ENCODE peak calls at places on chromosomes 6 and 20, in four cellular contexts. Q, H, D and S are unnamed samples.

GRCh38 chr6:79984261-79984660 is 20.2 kb upstream of the TTK start:
- DNase-seq in Q (peak; percentile 82), H (peak; percentile 6), D (no peak), S (peak; percentile 48)

GRCh38 chr20:38121741-38122140 is 43.3 kb downstream of the TGM2 start:
- DNase-seq in Q (no peak), H (no peak), D (no peak), S (no peak)

GRCh38 chr6:3904518-3904917 is 55.3 kb downstream of the FAM50B start:
- DNase-seq in Q (no peak), H (no peak), D (no peak), S (no peak)

GRCh38 chr6:165159459-165159858 is 149.9 kb downstream of the C6orf118 start:
- DNase-seq in Q (no peak), H (no peak), D (no peak), S (no peak)

GRCh38 chr6:19538086-19538485 is 299.1 kb upstream of the ID4 start:
- DNase-seq in Q (peak; percentile 98), H (no peak), D (no peak), S (peak; percentile 62)

GRCh38 chr6:117951783-117952182 is 44.7 kb downstream of the SLC35F1 start:
- DNase-seq in Q (no peak), H (peak; percentile 12), D (no peak), S (no peak)

GRCh38 chr6:27066802-27067201 is 180.7 kb upstream of the PRSS16 start:
- DNase-seq in Q (no peak), H (no peak), D (no peak), S (no peak)

GRCh38 chr20:13034115-13034514 is 25.3 kb downstream of the SPTLC3 start:
- DNase-seq in Q (peak; percentile 51), H (no peak), D (no peak), S (no peak)

GRCh38 chr6:23349521-23350147 is 776.4 kb upstream of the NRSN1 start:
- DNase-seq in Q (peak; percentile 91), H (no peak), D (no peak), S (no peak)

GRCh38 chr6:137863126-137863996 is 3.7 kb upstream of the TNFAIP3 start:
- DNase-seq in Q (no peak), H (no peak), D (no peak), S (no peak)

GRCh38 chr6:153947817-153948447 is 91.1 kb upstream of the OPRM1 start:
- DNase-seq in Q (no peak), H (peak; percentile 53), D (no peak), S (no peak)

GRCh38 chr6:73898599-73898998 is 202.6 kb downstream of the CD109 start:
- DNase-seq in Q (peak; percentile 8), H (no peak), D (no peak), S (no peak)

GRCh38 chr6:82687855-82688254 is 324.2 kb downstream of the TPBG start:
- DNase-seq in Q (no peak), H (peak; percentile 10), D (no peak), S (no peak)

GRCh38 chr6:122829456-122829855 is 40.4 kb downstream of the SMPDL3A start:
- DNase-seq in Q (no peak), H (no peak), D (no peak), S (no peak)

GRCh38 chr6:144006731-144007454 is 1.2 kb downstream of the PLAGL1 start:
- DNase-seq in Q (peak; percentile 60), H (peak; percentile 33), D (no peak), S (peak; percentile 53)

GRCh38 chr6:158321960-158322359 is 9.7 kb downstream of the TULP4 start:
- DNase-seq in Q (peak; percentile 51), H (no peak), D (no peak), S (no peak)

GRCh38 chr20:33673411-33674293 is 576 bp downstream of the NECAB3 start:
- DNase-seq in Q (no peak), H (no peak), D (no peak), S (peak; percentile 48)

GRCh38 chr20:23043376-23043775 is 6.1 kb downstream of the THBD start:
- DNase-seq in Q (no peak), H (no peak), D (no peak), S (no peak)
- TF ChIP-seq CTCF in Q (peak; percentile 33), H (no peak), D (no peak), S (no peak)

GRCh38 chr6:29617782-29618557 is 15.0 kb downstream of the GABBR1 start:
- DNase-seq in Q (no peak), H (no peak), D (no peak), S (no peak)
- TF ChIP-seq CTCF in Q (no peak), H (no peak), D (peak; percentile 38), S (no peak)

GRCh38 chr6:11413112-11413687 is 124.3 kb upstream of the TMEM170B start:
- DNase-seq in Q (no peak), H (no peak), D (no peak), S (no peak)
- TF ChIP-seq CTCF in Q (peak; percentile 16), H (no peak), D (no peak), S (no peak)

DNA sequence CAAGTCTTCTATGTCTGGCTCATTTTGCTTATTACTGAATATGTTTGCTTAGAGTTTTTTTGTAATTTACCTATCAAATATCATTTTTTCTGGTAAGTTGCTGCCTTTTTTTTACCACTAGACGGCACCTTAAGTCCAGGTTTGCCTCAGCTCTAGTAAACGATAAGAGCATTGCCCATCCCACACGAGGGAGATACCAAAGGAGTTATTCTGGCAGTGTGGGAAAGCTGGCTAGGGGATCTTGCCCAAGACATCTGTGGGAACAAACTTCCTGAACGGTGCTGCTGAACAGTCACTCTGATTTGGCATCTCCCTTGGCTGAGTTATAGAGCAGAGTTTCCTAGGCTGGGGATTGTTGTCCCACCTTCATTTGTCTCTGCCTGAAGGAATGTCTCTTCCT is 306.4 kb downstream of the COL12A1 start:
- DNase-seq in Q (peak; percentile 61), H (no peak), D (no peak), S (no peak)
- TF ChIP-seq CTCF in Q (peak; percentile 60), H (no peak), D (no peak), S (no peak)